ENCODE peak calls at places on chromosomes 3 and 15, in five cellular contexts. One of them, this sample, is unnamed.

GRCh38 chr3:112786002-112786590 is 60.6 kb downstream of the CD200R1L start:
- DNase-seq in DND-41: no peak
- DNase-seq in colonic mucosa: no peak
- DNase-seq in SK-N-SH: peak; percentile 12
- DNase-seq in heart right ventricle: no peak
- DNase-seq in this sample: no peak

GRCh38 chr3:104180906-104181305 is 1185.8 kb upstream of the ALCAM start:
- DNase-seq in SK-N-SH: no peak
- DNase-seq in heart right ventricle: no peak
- DNase-seq in DND-41: no peak
- DNase-seq in colonic mucosa: no peak
- DNase-seq in this sample: no peak

GRCh38 chr3:132817646-132818177 is 95.5 kb upstream of the NPHP3 start:
- DNase-seq in DND-41: no peak
- DNase-seq in SK-N-SH: no peak
- DNase-seq in colonic mucosa: no peak
- DNase-seq in heart right ventricle: no peak
- DNase-seq in this sample: no peak

GRCh38 chr3:87468938-87469337 is 192.6 kb upstream of the POU1F1 start:
- DNase-seq in SK-N-SH: no peak
- DNase-seq in heart right ventricle: no peak
- DNase-seq in colonic mucosa: no peak
- DNase-seq in DND-41: no peak
- DNase-seq in this sample: no peak

GRCh38 chr3:194686816-194687637 is 1.3 kb downstream of the FAM43A start:
- DNase-seq in SK-N-SH: peak; percentile 78
- DNase-seq in colonic mucosa: peak; percentile 48
- DNase-seq in heart right ventricle: peak; percentile 77
- DNase-seq in DND-41: no peak
- DNase-seq in this sample: no peak

GRCh38 chr15:34693053-34693744 is 61.6 kb downstream of the GJD2 start:
- DNase-seq in heart right ventricle: no peak
- DNase-seq in SK-N-SH: no peak
- DNase-seq in DND-41: no peak
- DNase-seq in colonic mucosa: no peak
- DNase-seq in this sample: no peak

GRCh38 chr3:52986938-52987337 is 58.9 kb downstream of the SFMBT1 start:
- DNase-seq in colonic mucosa: no peak
- DNase-seq in DND-41: no peak
- DNase-seq in heart right ventricle: no peak
- DNase-seq in SK-N-SH: no peak
- DNase-seq in this sample: no peak

GRCh38 chr15:65343374-65343981 is 34.3 kb downstream of the IGDCC3 start:
- DNase-seq in colonic mucosa: peak; percentile 56
- DNase-seq in SK-N-SH: no peak
- DNase-seq in DND-41: no peak
- DNase-seq in heart right ventricle: no peak
- DNase-seq in this sample: no peak

DNA sequence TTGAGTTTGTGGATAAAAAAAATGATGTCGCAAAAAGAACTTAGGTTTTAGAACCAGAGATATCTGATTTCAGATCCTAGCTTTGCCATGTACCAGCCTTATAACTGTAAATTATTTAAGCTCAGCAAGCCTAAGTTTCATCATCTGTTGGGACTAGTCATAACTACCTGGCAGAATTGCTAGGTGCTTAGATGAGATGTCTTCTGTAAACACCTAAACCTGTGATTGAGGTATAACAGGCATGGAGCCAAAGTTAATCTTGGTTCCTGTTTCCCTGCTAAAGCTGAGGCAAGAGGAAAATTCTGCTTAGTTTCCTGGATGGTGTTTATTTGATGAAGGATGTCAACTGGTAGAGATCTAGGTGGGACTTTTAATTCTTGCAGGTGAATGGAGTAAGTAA is 331.3 kb upstream of the RBMS3 start:
- DNase-seq in DND-41: no peak
- DNase-seq in colonic mucosa: no peak
- DNase-seq in heart right ventricle: no peak
- DNase-seq in SK-N-SH: no peak
- DNase-seq in this sample: no peak
- H3K27ac ChIP-seq in DND-41: no peak overlapping the region
- H3K27ac ChIP-seq in colonic mucosa: no peak overlapping the region
- H3K27ac ChIP-seq in heart right ventricle: no peak overlapping the region
- H3K27ac ChIP-seq in SK-N-SH: no peak overlapping the region
- H3K27ac ChIP-seq in this sample: no peak overlapping the region

GRCh38 chr3:98359250-98359649 is 5.6 kb downstream of the OR5K4 start:
- DNase-seq in SK-N-SH: no peak
- DNase-seq in colonic mucosa: no peak
- DNase-seq in heart right ventricle: no peak
- DNase-seq in DND-41: no peak
- DNase-seq in this sample: no peak

GRCh38 chr3:98359993-98360675 is 6.5 kb downstream of the OR5K4 start:
- DNase-seq in DND-41: no peak
- DNase-seq in heart right ventricle: no peak
- DNase-seq in SK-N-SH: no peak
- DNase-seq in colonic mucosa: no peak
- DNase-seq in this sample: no peak

GRCh38 chr3:98361289-98361688 is 7.6 kb downstream of the OR5K4 start:
- DNase-seq in colonic mucosa: no peak
- DNase-seq in DND-41: no peak
- DNase-seq in SK-N-SH: no peak
- DNase-seq in heart right ventricle: no peak
- DNase-seq in this sample: no peak

GRCh38 chr3:98360681-98361080 is 7.0 kb downstream of the OR5K4 start:
- DNase-seq in SK-N-SH: no peak
- DNase-seq in DND-41: no peak
- DNase-seq in colonic mucosa: no peak
- DNase-seq in heart right ventricle: no peak
- DNase-seq in this sample: no peak
- H3K9me3 ChIP-seq in SK-N-SH: peaks cover 7% of the 10 kb centered on the region
- H3K9me3 ChIP-seq in DND-41: no peaks in the 10 kb centered on the region
- H3K9me3 ChIP-seq in colonic mucosa: no peaks in the 10 kb centered on the region
- H3K9me3 ChIP-seq in heart right ventricle: peaks cover 2% of the 10 kb centered on the region
- H3K9me3 ChIP-seq in this sample: no peaks in the 10 kb centered on the region

DNA sequence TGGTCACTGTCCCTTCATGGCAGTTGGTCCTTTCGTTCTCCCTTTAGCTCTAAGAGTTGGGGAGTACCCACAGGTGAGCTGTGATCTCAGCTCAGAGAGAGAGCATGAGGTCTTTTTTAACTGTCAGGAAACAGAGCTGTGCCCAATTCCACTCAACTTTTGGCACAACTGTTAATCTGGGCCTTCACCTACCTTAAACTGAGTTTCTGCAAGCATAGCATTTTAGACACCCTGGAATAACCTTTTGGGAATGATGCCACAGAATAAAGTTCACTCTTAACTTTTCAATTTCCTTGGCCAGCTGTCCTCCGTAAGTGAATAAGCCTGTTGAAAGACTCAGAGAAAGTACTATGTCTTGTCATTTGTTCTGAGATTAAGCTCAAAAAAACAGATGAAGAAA is 35.9 kb downstream of the TUBGCP4 start:
- DNase-seq in colonic mucosa: no peak
- DNase-seq in DND-41: no peak
- DNase-seq in heart right ventricle: no peak
- DNase-seq in SK-N-SH: no peak
- DNase-seq in this sample: no peak
- H3K36me3 ChIP-seq in colonic mucosa: peaks cover 19% of the 10 kb centered on the region
- H3K36me3 ChIP-seq in DND-41: peaks cover 88% of the 10 kb centered on the region
- H3K36me3 ChIP-seq in heart right ventricle: no peaks in the 10 kb centered on the region
- H3K36me3 ChIP-seq in SK-N-SH: peaks cover 90% of the 10 kb centered on the region
- H3K36me3 ChIP-seq in this sample: peaks cover 85% of the 10 kb centered on the region

DNA sequence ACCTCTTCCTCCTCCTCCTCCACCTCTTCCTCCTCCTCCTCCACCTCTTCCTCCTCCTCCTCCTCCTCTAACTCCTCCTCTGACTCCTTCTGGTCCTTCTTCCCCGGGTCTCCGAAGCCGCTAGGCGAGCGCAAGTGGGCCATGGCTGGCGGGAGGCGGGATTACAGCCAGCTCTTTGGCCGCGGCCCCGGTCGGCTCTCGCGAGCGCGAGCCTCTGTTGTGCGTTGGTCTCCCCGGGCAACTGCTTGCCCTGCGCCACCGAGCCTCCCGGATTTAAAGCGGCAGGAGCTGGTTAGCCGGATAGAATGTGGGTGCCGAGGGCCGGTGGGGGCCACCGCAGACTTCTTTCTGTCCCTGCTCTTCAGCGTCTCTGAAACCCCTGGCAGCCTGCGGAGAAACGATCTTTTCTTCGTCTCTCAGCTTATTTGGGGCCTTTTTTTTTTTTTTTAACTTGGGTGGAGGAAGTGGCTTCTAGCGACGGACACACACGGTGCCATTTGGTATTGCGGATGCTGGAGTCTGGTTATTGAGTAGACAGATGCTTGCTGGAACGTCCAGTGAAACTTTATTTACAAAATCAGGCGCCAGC is at the start of gene ERICH6:
- DNase-seq in heart right ventricle: peak; percentile 93
- DNase-seq in SK-N-SH: peak; percentile 92
- DNase-seq in colonic mucosa: peak; percentile 92
- DNase-seq in DND-41: peak; percentile 81
- DNase-seq in this sample: peak; percentile 80
- H3K27ac ChIP-seq in heart right ventricle: peak within 1 kb of the TSS; percentile 75
- H3K27ac ChIP-seq in SK-N-SH: peak within 1 kb of the TSS; percentile 77
- H3K27ac ChIP-seq in colonic mucosa: peak within 1 kb of the TSS; percentile 63
- H3K27ac ChIP-seq in DND-41: peak within 1 kb of the TSS; percentile 54
- H3K27ac ChIP-seq in this sample: no peak within 1 kb of the TSS

DNA sequence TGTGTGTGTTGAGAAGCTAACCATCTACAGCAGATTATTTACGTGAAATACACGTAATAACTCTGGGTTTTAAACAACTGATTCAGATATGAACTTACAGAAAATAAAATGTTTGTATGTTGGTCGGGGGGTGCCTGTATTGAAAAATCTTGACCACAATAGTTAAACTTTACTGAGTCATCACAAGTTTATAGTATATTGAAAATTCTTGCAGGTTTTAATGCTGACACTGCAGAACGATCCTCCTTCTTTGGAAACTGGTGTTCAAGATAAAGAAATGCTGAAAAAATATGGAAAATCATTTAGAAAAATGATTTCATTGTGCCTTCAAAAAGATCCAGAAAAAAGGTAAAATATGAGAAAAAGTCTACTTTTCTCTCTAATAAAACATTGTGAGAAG is 41.3 kb upstream of the SLC22A13 start:
- DNase-seq in SK-N-SH: no peak
- DNase-seq in DND-41: no peak
- DNase-seq in colonic mucosa: no peak
- DNase-seq in heart right ventricle: no peak
- DNase-seq in this sample: no peak
- H3K9me3 ChIP-seq in SK-N-SH: no peaks in the 10 kb centered on the region
- H3K9me3 ChIP-seq in DND-41: no peaks in the 10 kb centered on the region
- H3K9me3 ChIP-seq in colonic mucosa: no peaks in the 10 kb centered on the region
- H3K9me3 ChIP-seq in heart right ventricle: no peaks in the 10 kb centered on the region
- H3K9me3 ChIP-seq in this sample: no peaks in the 10 kb centered on the region

GRCh38 chr3:49723631-49724551 is at the start of gene GMPPB:
- DNase-seq in DND-41: peak; percentile 93
- DNase-seq in SK-N-SH: peak; percentile 98
- DNase-seq in heart right ventricle: peak; percentile 98
- DNase-seq in colonic mucosa: peak; percentile 96
- DNase-seq in this sample: peak; percentile 95

GRCh38 chr3:49725906-49726681 is 2.3 kb upstream of the GMPPB start:
- DNase-seq in DND-41: peak; percentile 3
- DNase-seq in heart right ventricle: no peak
- DNase-seq in colonic mucosa: peak; percentile 77
- DNase-seq in SK-N-SH: no peak
- DNase-seq in this sample: no peak

GRCh38 chr3:49727924-49728361 is 4.2 kb upstream of the GMPPB start:
- DNase-seq in DND-41: no peak
- DNase-seq in colonic mucosa: no peak
- DNase-seq in SK-N-SH: no peak
- DNase-seq in heart right ventricle: no peak
- DNase-seq in this sample: no peak

GRCh38 chr3:49724586-49724985 is 835 bp upstream of the GMPPB start:
- DNase-seq in heart right ventricle: no peak
- DNase-seq in colonic mucosa: no peak
- DNase-seq in SK-N-SH: peak; percentile 53
- DNase-seq in DND-41: peak; percentile 37
- DNase-seq in this sample: no peak

DNA sequence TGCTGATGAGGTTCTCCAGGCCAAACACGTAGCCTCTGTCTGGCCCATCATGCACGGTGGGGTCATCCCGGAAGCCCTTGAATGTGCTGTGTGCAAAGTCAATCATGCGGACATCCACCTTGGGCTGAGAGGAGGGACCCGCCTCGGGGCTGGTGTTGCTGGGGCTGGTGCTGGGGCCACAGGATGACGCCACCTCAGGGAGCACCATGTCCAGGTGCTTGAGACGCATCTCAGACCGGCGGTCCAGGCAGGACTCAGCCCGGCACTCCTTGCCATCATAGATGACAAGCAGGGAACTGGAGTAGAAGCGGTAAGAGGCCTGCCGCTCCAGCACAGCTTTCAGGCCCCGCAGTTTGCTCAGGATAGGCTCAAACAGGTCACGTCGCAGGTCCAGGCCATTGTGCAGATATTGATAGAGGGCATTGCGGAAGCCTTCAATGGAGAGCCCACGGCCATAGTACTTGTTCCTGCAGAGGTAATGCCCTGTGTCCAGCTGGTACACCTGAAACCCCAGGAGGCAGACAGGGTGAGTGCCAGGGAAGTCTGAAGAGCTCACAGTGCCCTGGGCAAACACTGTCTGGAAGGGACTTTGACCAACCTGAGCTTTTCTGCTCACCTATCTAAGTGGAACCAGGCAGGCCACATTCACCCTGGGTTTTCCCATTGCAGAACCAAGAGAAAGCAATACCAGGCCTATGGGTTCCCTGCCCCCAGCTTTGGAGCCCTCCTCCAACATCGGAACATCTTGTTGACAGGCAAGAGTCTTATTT is 3.6 kb upstream of the GMPPB start:
- DNase-seq in heart right ventricle: no peak
- DNase-seq in SK-N-SH: no peak
- DNase-seq in colonic mucosa: no peak
- DNase-seq in DND-41: no peak
- DNase-seq in this sample: no peak
- H3K36me3 ChIP-seq in heart right ventricle: no peaks in the 10 kb centered on the region
- H3K36me3 ChIP-seq in SK-N-SH: peaks cover 42% of the 10 kb centered on the region
- H3K36me3 ChIP-seq in colonic mucosa: peaks cover 8% of the 10 kb centered on the region
- H3K36me3 ChIP-seq in DND-41: peaks cover 54% of the 10 kb centered on the region
- H3K36me3 ChIP-seq in this sample: peaks cover 57% of the 10 kb centered on the region

DNA sequence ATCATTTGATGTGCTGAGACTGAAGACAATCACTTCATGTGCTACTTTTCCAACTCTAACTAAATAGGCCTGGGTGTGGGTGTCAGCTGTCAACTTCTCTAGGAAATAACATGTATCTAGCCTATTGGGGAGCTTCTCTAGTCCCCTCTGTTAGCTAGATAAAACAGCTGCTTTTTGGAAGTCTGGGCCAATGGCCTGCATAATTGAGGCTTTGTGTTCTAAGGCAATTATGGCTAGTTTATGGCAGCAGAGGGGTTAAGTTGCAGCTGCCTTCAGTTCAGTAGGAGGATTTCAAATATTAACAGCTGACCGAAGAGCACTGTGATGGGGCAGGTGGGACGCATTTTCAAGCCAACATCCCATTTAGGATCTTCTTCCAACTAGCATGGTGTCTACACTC is 6.3 kb downstream of the COL8A1 start:
- DNase-seq in heart right ventricle: no peak
- DNase-seq in colonic mucosa: no peak
- DNase-seq in SK-N-SH: no peak
- DNase-seq in DND-41: no peak
- DNase-seq in this sample: no peak
- H3K27ac ChIP-seq in heart right ventricle: peak overlapping the region; percentile 12
- H3K27ac ChIP-seq in colonic mucosa: no peak overlapping the region
- H3K27ac ChIP-seq in SK-N-SH: no peak overlapping the region
- H3K27ac ChIP-seq in DND-41: no peak overlapping the region
- H3K27ac ChIP-seq in this sample: no peak overlapping the region

This sample was measured in WERI-Rb-1.